ENCODE peak calls at places on chromosome 2, in nine cellular contexts. One of them, this sample, is unnamed.

GRCh38 chr2:240926516-240927389 is 20.6 kb downstream of the CROCC2 start:
- DNase-seq in astrocyte of the cerebellum: no peak
- DNase-seq in H9: peak; percentile 30
- DNase-seq in sigmoid colon: peak; percentile 65
- DNase-seq in GM13977: no peak
- DNase-seq in endothelial cell: no peak
- DNase-seq in lower leg skin: no peak
- DNase-seq in GM10248: no peak
- DNase-seq in GM12865: no peak
- DNase-seq in this sample: peak; percentile 12

GRCh38 chr2:4358855-4359254 is 655.5 kb downstream of the DCDC2C start:
- DNase-seq in astrocyte of the cerebellum: no peak
- DNase-seq in GM10248: no peak
- DNase-seq in endothelial cell: no peak
- DNase-seq in sigmoid colon: no peak
- DNase-seq in H9: no peak
- DNase-seq in lower leg skin: no peak
- DNase-seq in GM13977: no peak
- DNase-seq in GM12865: no peak
- DNase-seq in this sample: no peak

GRCh38 chr2:197255550-197255949 is 55.0 kb downstream of the ANKRD44 start:
- DNase-seq in astrocyte of the cerebellum: peak; percentile 18
- DNase-seq in GM10248: peak; percentile 90
- DNase-seq in GM12865: peak; percentile 94
- DNase-seq in GM13977: peak; percentile 88
- DNase-seq in sigmoid colon: peak; percentile 88
- DNase-seq in endothelial cell: peak; percentile 25
- DNase-seq in H9: peak; percentile 54
- DNase-seq in lower leg skin: peak; percentile 58
- DNase-seq in this sample: peak; percentile 74

GRCh38 chr2:221569342-221570278 is 2.5 kb downstream of the EPHA4 start:
- DNase-seq in sigmoid colon: no peak
- DNase-seq in GM13977: no peak
- DNase-seq in GM12865: no peak
- DNase-seq in lower leg skin: no peak
- DNase-seq in endothelial cell: no peak
- DNase-seq in H9: peak; percentile 51
- DNase-seq in GM10248: no peak
- DNase-seq in astrocyte of the cerebellum: no peak
- DNase-seq in this sample: no peak

GRCh38 chr2:98556634-98557033 is 51.7 kb downstream of the COA5 start:
- DNase-seq in H9: no peak
- DNase-seq in GM13977: peak; percentile 77
- DNase-seq in GM10248: peak; percentile 78
- DNase-seq in astrocyte of the cerebellum: no peak
- DNase-seq in lower leg skin: no peak
- DNase-seq in sigmoid colon: no peak
- DNase-seq in endothelial cell: no peak
- DNase-seq in GM12865: peak; percentile 52
- DNase-seq in this sample: no peak

GRCh38 chr2:233174131-233174530 is 77.3 kb upstream of the ATG16L1 start:
- DNase-seq in endothelial cell: no peak
- DNase-seq in lower leg skin: no peak
- DNase-seq in H9: no peak
- DNase-seq in astrocyte of the cerebellum: no peak
- DNase-seq in GM10248: no peak
- DNase-seq in GM12865: no peak
- DNase-seq in sigmoid colon: no peak
- DNase-seq in GM13977: no peak
- DNase-seq in this sample: no peak

GRCh38 chr2:211469660-211470059 is 913.3 kb downstream of the CPS1 start:
- DNase-seq in sigmoid colon: no peak
- DNase-seq in GM13977: no peak
- DNase-seq in GM12865: no peak
- DNase-seq in endothelial cell: no peak
- DNase-seq in GM10248: no peak
- DNase-seq in astrocyte of the cerebellum: no peak
- DNase-seq in lower leg skin: no peak
- DNase-seq in H9: no peak
- DNase-seq in this sample: no peak

GRCh38 chr2:196241175-196241574 is 69.8 kb upstream of the STK17B start:
- DNase-seq in lower leg skin: no peak
- DNase-seq in astrocyte of the cerebellum: no peak
- DNase-seq in GM12865: no peak
- DNase-seq in endothelial cell: no peak
- DNase-seq in GM10248: no peak
- DNase-seq in H9: no peak
- DNase-seq in sigmoid colon: no peak
- DNase-seq in GM13977: no peak
- DNase-seq in this sample: no peak

GRCh38 chr2:157058161-157058560 is 199.3 kb upstream of the GALNT5 start:
- DNase-seq in GM10248: no peak
- DNase-seq in GM13977: no peak
- DNase-seq in sigmoid colon: no peak
- DNase-seq in GM12865: no peak
- DNase-seq in endothelial cell: no peak
- DNase-seq in H9: no peak
- DNase-seq in lower leg skin: no peak
- DNase-seq in astrocyte of the cerebellum: no peak
- DNase-seq in this sample: no peak

GRCh38 chr2:60353406-60353800 is 200.1 kb downstream of the BCL11A start:
- DNase-seq in endothelial cell: no peak
- DNase-seq in GM13977: no peak
- DNase-seq in H9: no peak
- DNase-seq in sigmoid colon: no peak
- DNase-seq in lower leg skin: no peak
- DNase-seq in GM10248: no peak
- DNase-seq in GM12865: peak; percentile 60
- DNase-seq in astrocyte of the cerebellum: no peak
- DNase-seq in this sample: no peak

GRCh38 chr2:60351802-60352201 is 201.7 kb downstream of the BCL11A start:
- DNase-seq in GM13977: no peak
- DNase-seq in lower leg skin: no peak
- DNase-seq in astrocyte of the cerebellum: no peak
- DNase-seq in H9: no peak
- DNase-seq in GM12865: peak; percentile 68
- DNase-seq in endothelial cell: no peak
- DNase-seq in sigmoid colon: no peak
- DNase-seq in GM10248: no peak
- DNase-seq in this sample: peak; percentile 56

GRCh38 chr2:60351321-60351720 is 202.1 kb downstream of the BCL11A start:
- DNase-seq in endothelial cell: no peak
- DNase-seq in sigmoid colon: no peak
- DNase-seq in H9: no peak
- DNase-seq in GM12865: no peak
- DNase-seq in lower leg skin: no peak
- DNase-seq in GM10248: no peak
- DNase-seq in GM13977: no peak
- DNase-seq in astrocyte of the cerebellum: no peak
- DNase-seq in this sample: no peak

GRCh38 chr2:60352491-60353405 is 200.7 kb downstream of the BCL11A start:
- DNase-seq in astrocyte of the cerebellum: no peak
- DNase-seq in GM12865: peak; percentile 69
- DNase-seq in H9: no peak
- DNase-seq in GM10248: no peak
- DNase-seq in endothelial cell: no peak
- DNase-seq in sigmoid colon: no peak
- DNase-seq in GM13977: no peak
- DNase-seq in lower leg skin: no peak
- DNase-seq in this sample: peak; percentile 49

GRCh38 chr2:60350791-60351190 is 202.7 kb downstream of the BCL11A start:
- DNase-seq in GM10248: no peak
- DNase-seq in GM12865: peak; percentile 57
- DNase-seq in sigmoid colon: no peak
- DNase-seq in lower leg skin: no peak
- DNase-seq in endothelial cell: no peak
- DNase-seq in astrocyte of the cerebellum: no peak
- DNase-seq in H9: no peak
- DNase-seq in GM13977: no peak
- DNase-seq in this sample: no peak
- TF ChIP-seq CTCF in GM10248: no peak
- TF ChIP-seq CTCF in GM12865: no peak
- TF ChIP-seq CTCF in sigmoid colon: no peak
- TF ChIP-seq CTCF in lower leg skin: no peak
- TF ChIP-seq CTCF in endothelial cell: no peak
- TF ChIP-seq CTCF in astrocyte of the cerebellum: no peak
- TF ChIP-seq CTCF in H9: no peak
- TF ChIP-seq CTCF in GM13977: no peak
- TF ChIP-seq CTCF in this sample: no peak

GRCh38 chr2:183253441-183254130 is 129.3 kb downstream of the NUP35 start:
- DNase-seq in GM10248: no peak
- DNase-seq in astrocyte of the cerebellum: no peak
- DNase-seq in lower leg skin: no peak
- DNase-seq in GM13977: no peak
- DNase-seq in H9: no peak
- DNase-seq in sigmoid colon: no peak
- DNase-seq in endothelial cell: no peak
- DNase-seq in GM12865: no peak
- DNase-seq in this sample: no peak

GRCh38 chr2:183244300-183244849 is 120.1 kb downstream of the NUP35 start:
- DNase-seq in endothelial cell: no peak
- DNase-seq in sigmoid colon: no peak
- DNase-seq in GM10248: no peak
- DNase-seq in astrocyte of the cerebellum: no peak
- DNase-seq in H9: peak; percentile 38
- DNase-seq in lower leg skin: no peak
- DNase-seq in GM13977: no peak
- DNase-seq in GM12865: no peak
- DNase-seq in this sample: no peak

GRCh38 chr2:183250061-183250460 is 125.8 kb downstream of the NUP35 start:
- DNase-seq in GM13977: no peak
- DNase-seq in GM12865: no peak
- DNase-seq in GM10248: no peak
- DNase-seq in lower leg skin: no peak
- DNase-seq in H9: no peak
- DNase-seq in endothelial cell: no peak
- DNase-seq in sigmoid colon: no peak
- DNase-seq in astrocyte of the cerebellum: no peak
- DNase-seq in this sample: no peak

GRCh38 chr2:183250472-183250871 is 126.2 kb downstream of the NUP35 start:
- DNase-seq in astrocyte of the cerebellum: no peak
- DNase-seq in H9: no peak
- DNase-seq in GM12865: no peak
- DNase-seq in lower leg skin: no peak
- DNase-seq in GM13977: no peak
- DNase-seq in GM10248: no peak
- DNase-seq in sigmoid colon: no peak
- DNase-seq in endothelial cell: no peak
- DNase-seq in this sample: no peak

DNA sequence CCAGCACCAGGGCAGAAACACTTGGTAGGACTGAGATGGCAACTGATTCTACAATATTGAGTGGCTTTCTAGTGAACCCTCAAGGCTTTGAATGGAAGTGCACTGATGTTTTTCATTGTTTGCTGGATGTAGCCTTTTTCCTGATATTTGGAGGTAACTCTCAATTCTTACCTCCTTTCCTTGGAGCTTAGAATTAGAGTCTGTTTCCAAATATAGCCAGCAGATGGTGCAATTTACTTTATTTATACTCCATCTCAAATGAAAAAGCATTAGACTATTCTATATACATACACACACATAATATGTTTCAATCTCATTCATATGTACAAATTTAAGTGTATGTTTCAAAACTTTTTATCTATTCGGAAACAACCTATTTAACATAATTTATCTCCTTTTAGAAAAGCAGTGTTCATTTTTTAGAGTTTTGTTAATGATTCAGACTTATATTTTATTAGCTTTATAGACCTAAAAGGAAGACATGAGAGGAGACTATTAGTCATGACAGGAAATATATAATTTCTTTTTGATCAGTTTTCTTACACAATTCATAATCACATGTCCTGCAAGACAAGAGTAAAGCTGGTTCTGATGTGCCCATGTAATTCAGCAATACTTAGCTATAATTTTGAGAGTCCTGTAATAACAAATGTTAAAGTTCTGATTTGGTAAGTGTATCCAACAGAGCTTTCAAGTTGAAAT is 124.8 kb downstream of the NUP35 start:
- DNase-seq in endothelial cell: no peak
- DNase-seq in GM12865: peak; percentile 11
- DNase-seq in sigmoid colon: no peak
- DNase-seq in astrocyte of the cerebellum: peak; percentile 29
- DNase-seq in lower leg skin: no peak
- DNase-seq in GM13977: peak; percentile 39
- DNase-seq in H9: no peak
- DNase-seq in GM10248: peak; percentile 24
- DNase-seq in this sample: no peak
- TF ChIP-seq CTCF in endothelial cell: peak; percentile 74
- TF ChIP-seq CTCF in GM12865: peak; percentile 21
- TF ChIP-seq CTCF in sigmoid colon: no peak
- TF ChIP-seq CTCF in astrocyte of the cerebellum: peak; percentile 24
- TF ChIP-seq CTCF in lower leg skin: no peak
- TF ChIP-seq CTCF in GM13977: peak; percentile 49
- TF ChIP-seq CTCF in H9: peak; percentile 73
- TF ChIP-seq CTCF in GM10248: peak; percentile 56
- TF ChIP-seq CTCF in this sample: no peak

GRCh38 chr2:149800624-149801220 is 213.1 kb upstream of the MMADHC start:
- DNase-seq in GM13977: no peak
- DNase-seq in GM10248: no peak
- DNase-seq in sigmoid colon: no peak
- DNase-seq in astrocyte of the cerebellum: no peak
- DNase-seq in lower leg skin: no peak
- DNase-seq in GM12865: no peak
- DNase-seq in H9: no peak
- DNase-seq in endothelial cell: no peak
- DNase-seq in this sample: no peak

GRCh38 chr2:149797030-149797429 is 209.5 kb upstream of the MMADHC start:
- DNase-seq in lower leg skin: no peak
- DNase-seq in H9: no peak
- DNase-seq in GM12865: no peak
- DNase-seq in GM13977: no peak
- DNase-seq in endothelial cell: no peak
- DNase-seq in GM10248: no peak
- DNase-seq in astrocyte of the cerebellum: no peak
- DNase-seq in sigmoid colon: no peak
- DNase-seq in this sample: no peak

GRCh38 chr2:149799296-149799695 is 211.7 kb upstream of the MMADHC start:
- DNase-seq in endothelial cell: no peak
- DNase-seq in lower leg skin: no peak
- DNase-seq in astrocyte of the cerebellum: peak; percentile 9
- DNase-seq in sigmoid colon: no peak
- DNase-seq in GM10248: no peak
- DNase-seq in H9: no peak
- DNase-seq in GM12865: peak; percentile 6
- DNase-seq in GM13977: peak; percentile 3
- DNase-seq in this sample: no peak
- TF ChIP-seq CTCF in endothelial cell: no peak
- TF ChIP-seq CTCF in lower leg skin: no peak
- TF ChIP-seq CTCF in astrocyte of the cerebellum: peak; percentile 34
- TF ChIP-seq CTCF in sigmoid colon: no peak
- TF ChIP-seq CTCF in GM10248: no peak
- TF ChIP-seq CTCF in H9: peak; percentile 27
- TF ChIP-seq CTCF in GM12865: peak; percentile 24
- TF ChIP-seq CTCF in GM13977: no peak
- TF ChIP-seq CTCF in this sample: no peak

DNA sequence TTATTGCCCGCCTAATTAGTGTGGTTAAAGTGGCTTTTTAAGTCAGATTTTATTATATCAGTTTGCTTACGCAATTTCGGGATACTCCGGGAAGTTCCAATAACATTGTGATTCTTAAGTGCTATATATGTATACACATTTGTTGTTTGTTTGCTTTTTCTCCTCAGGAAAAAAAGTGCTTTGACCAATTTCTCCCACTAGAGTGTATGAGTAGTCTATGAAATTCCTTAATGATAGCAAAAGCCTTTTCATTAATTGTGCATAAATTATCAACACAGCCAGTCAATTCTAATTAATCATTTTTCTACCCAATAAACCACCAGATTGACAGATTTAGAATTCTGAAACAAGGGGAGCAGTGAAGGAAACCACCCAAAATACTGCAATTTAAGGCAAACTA is 172.2 kb downstream of the DPP10 start:
- DNase-seq in GM12865: no peak
- DNase-seq in sigmoid colon: no peak
- DNase-seq in H9: no peak
- DNase-seq in endothelial cell: no peak
- DNase-seq in astrocyte of the cerebellum: no peak
- DNase-seq in lower leg skin: no peak
- DNase-seq in GM13977: no peak
- DNase-seq in GM10248: no peak
- DNase-seq in this sample: no peak
- TF ChIP-seq CTCF in GM12865: no peak
- TF ChIP-seq CTCF in sigmoid colon: no peak
- TF ChIP-seq CTCF in H9: peak; percentile 41
- TF ChIP-seq CTCF in endothelial cell: peak; percentile 14
- TF ChIP-seq CTCF in astrocyte of the cerebellum: no peak
- TF ChIP-seq CTCF in lower leg skin: no peak
- TF ChIP-seq CTCF in GM13977: no peak
- TF ChIP-seq CTCF in GM10248: no peak
- TF ChIP-seq CTCF in this sample: no peak

This sample was measured in activated B cell treated with CpG ODN at 0.5 μM for 24 hours.